ENCODE peak calls at places on chromosomes 2 and 18, in ten cellular contexts. N is natural killer cell; H is gastrocnemius medialis; B is NCI-H524 treated with DMSO at 0.1 percent for 48 hours; F is stimulated activated CD4-positive, alpha-beta T cell treated with anti-CD3 and anti-CD28 coated beads, Interleukin-1b, Interleukin-23, amount 100 ng/mL, for 24 hours; L is hepatocyte; S is GM20000; E is NCI-H1436; V is SK-N-DZ; M is naive B cell. R is an unnamed sample.

GRCh38 chr2:30708491-30709290 is 98.6 kb downstream of the CAPN13 start:
- DNase-seq in B (no peak), N (no peak), F (no peak), S (no peak), E (no peak), M (no peak), V (peak; percentile 51), L (no peak), H (no peak), R (peak; percentile 74)

GRCh38 chr18:70454705-70455322 is 166.0 kb downstream of the SOCS6 start:
- DNase-seq in L (peak; percentile 82), B (no peak), N (no peak), V (peak; percentile 57), F (no peak), S (peak; percentile 62), H (no peak), M (no peak), E (peak; percentile 20), R (peak; percentile 19)

GRCh38 chr2:47011264-47011663 is 95.7 kb upstream of the MCFD2 start:
- DNase-seq in H (no peak), V (no peak), M (no peak), F (no peak), L (no peak), E (no peak), N (no peak), S (no peak), B (no peak), R (no peak)

GRCh38 chr2:9666306-9666705 is 35.5 kb upstream of the YWHAQ start:
- DNase-seq in E (no peak), S (no peak), H (no peak), B (no peak), F (no peak), N (no peak), M (no peak), V (no peak), L (no peak), R (no peak)

GRCh38 chr18:9001209-9001608 is 101.3 kb upstream of the NDUFV2 start:
- DNase-seq in V (no peak), S (no peak), L (no peak), E (no peak), M (no peak), F (no peak), B (no peak), N (no peak), H (no peak), R (no peak)

GRCh38 chr2:170307988-170308387 is 130.0 kb downstream of the MYO3B start:
- DNase-seq in H (no peak), M (no peak), B (no peak), V (no peak), S (no peak), F (no peak), N (no peak), L (peak; percentile 15), E (no peak), R (no peak)

GRCh38 chr2:241539616-241540374 is 18.8 kb upstream of the BOK start:
- DNase-seq in B (no peak), F (no peak), L (no peak), E (no peak), S (no peak), V (no peak), N (no peak), M (no peak), H (no peak), R (no peak)

GRCh38 chr2:153510996-153511395 is 32.4 kb upstream of the RPRM start:
- DNase-seq in N (no peak), V (no peak), M (no peak), E (no peak), H (no peak), F (no peak), B (no peak), S (no peak), L (no peak), R (no peak)

GRCh38 chr2:222683805-222684204 is 12.3 kb downstream of the MOGAT1 start:
- DNase-seq in V (no peak), N (no peak), L (no peak), S (no peak), F (no peak), H (no peak), B (no peak), E (no peak), M (no peak), R (no peak)

GRCh38 chr2:236943841-236944513 is 141.7 kb upstream of the COPS8 start:
- DNase-seq in H (no peak), F (no peak), V (no peak), M (no peak), N (no peak), E (no peak), S (no peak), L (no peak), B (no peak), R (peak; percentile 4)

GRCh38 chr2:150586858-150587257 is 99.4 kb upstream of the RND3 start:
- DNase-seq in S (no peak), M (no peak), F (no peak), E (no peak), B (no peak), H (no peak), L (no peak), V (no peak), N (no peak), R (no peak)

GRCh38 chr2:10331033-10331701 is 28.5 kb downstream of the HPCAL1 start:
- DNase-seq in V (no peak), L (peak; percentile 51), E (peak; percentile 54), M (peak; percentile 52), S (peak; percentile 63), N (peak; percentile 42), B (peak; percentile 47), F (peak; percentile 81), H (peak; percentile 57), R (peak; percentile 88)

GRCh38 chr18:42931501-42931900 is 184.0 kb downstream of the RIT2 start:
- DNase-seq in L (peak; percentile 8), M (no peak), S (no peak), V (no peak), E (no peak), N (no peak), F (no peak), B (no peak), H (no peak), R (no peak)